ENCODE peak calls at places on chromosome X, in four cellular contexts. One of them, this sample, is unnamed.

GRCh38 chrX:72124540-72125201 is 7.0 kb downstream of the RTL5 start:
- DNase-seq in WTC11: no peak
- DNase-seq in HepG2: no peak
- DNase-seq in K562: no peak
- DNase-seq in this sample: no peak

GRCh38 chrX:71178908-71179307 is 34.3 kb downstream of the NLGN3 start:
- DNase-seq in K562: peak
- DNase-seq in WTC11: peak
- DNase-seq in HepG2: peak
- DNase-seq in this sample: peak

GRCh38 chrX:40952855-40953254 is 132.4 kb upstream of the USP9X start:
- DNase-seq in WTC11: no peak
- DNase-seq in K562: no peak
- DNase-seq in HepG2: no peak
- DNase-seq in this sample: no peak

GRCh38 chrX:135094726-135095125 is 25.6 kb downstream of the ETDB start:
- DNase-seq in HepG2: no peak
- DNase-seq in K562: no peak
- DNase-seq in WTC11: no peak
- DNase-seq in this sample: no peak

GRCh38 chrX:119729408-119730201 is 28.8 kb upstream of the SOWAHD start:
- DNase-seq in K562: peak
- DNase-seq in HepG2: peak
- DNase-seq in WTC11: peak
- DNase-seq in this sample: peak

GRCh38 chrX:19515615-19516105 is 352 bp upstream of the MAP3K15 start:
- DNase-seq in WTC11: peak
- DNase-seq in K562: no peak
- DNase-seq in HepG2: no peak
- DNase-seq in this sample: peak

GRCh38 chrX:11214346-11215190 is 78.6 kb upstream of the AMELX start:
- DNase-seq in WTC11: no peak
- DNase-seq in K562: no peak
- DNase-seq in HepG2: no peak
- DNase-seq in this sample: no peak

GRCh38 chrX:123835661-123836371 is 24.0 kb upstream of the XIAP start:
- DNase-seq in HepG2: no peak
- DNase-seq in WTC11: no peak
- DNase-seq in K562: no peak
- DNase-seq in this sample: peak

DNA sequence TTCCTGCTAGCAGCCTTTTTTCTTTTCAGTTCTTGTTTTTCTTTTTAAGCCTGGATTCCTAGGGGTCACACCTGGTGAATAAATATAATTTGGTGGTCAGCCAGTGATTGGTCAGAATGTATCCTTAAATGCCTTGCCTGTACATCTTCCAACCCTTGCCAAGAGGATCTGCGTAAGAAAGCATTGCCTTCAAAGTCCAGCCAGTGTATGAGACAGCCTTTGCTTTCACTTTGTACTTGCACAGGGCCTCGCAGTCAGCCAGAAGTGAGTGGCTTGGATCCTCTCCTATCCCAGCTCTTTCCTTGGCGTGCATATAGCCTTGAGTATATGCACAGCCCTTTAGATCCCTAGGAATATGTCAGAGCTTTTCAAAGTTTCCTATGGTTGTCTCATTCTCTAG is 22.2 kb downstream of the KANTR start:
- DNase-seq in K562: no peak
- DNase-seq in HepG2: no peak
- DNase-seq in WTC11: no peak
- DNase-seq in this sample: no peak
- TF ChIP-seq NR3C1 in K562: no peak
- TF ChIP-seq NR3C1 in HepG2: no peak
- TF ChIP-seq NR3C1 in WTC11: no peak
- TF ChIP-seq NR3C1 in this sample: no peak

DNA sequence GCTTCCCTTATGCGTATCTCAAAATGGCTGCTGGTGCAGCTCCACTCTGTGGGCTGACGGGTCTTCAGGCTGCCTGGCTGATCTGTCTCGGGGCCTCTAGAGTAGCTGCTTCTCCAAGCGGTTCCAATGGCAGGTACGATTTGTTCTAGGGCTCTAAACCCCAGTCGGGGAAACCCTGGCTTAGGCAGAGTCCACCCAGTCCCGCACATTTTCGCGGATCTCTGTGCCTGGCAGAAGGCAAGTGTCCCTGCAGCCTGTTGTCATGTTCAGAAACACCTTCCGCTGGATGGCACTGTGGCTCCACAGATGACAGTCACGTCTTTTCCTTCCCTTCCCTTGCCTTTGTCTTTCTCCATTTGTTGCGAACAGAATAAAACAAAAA is 54.4 kb downstream of the NBDY start:
- DNase-seq in WTC11: peak
- DNase-seq in K562: no peak
- DNase-seq in HepG2: no peak
- DNase-seq in this sample: no peak
- TF ChIP-seq NR3C1 in WTC11: no peak
- TF ChIP-seq NR3C1 in K562: no peak
- TF ChIP-seq NR3C1 in HepG2: no peak
- TF ChIP-seq NR3C1 in this sample: no peak

GRCh38 chrX:39854772-39855747 is 242.7 kb downstream of the BCOR start:
- DNase-seq in K562: peak
- DNase-seq in HepG2: no peak
- DNase-seq in WTC11: no peak
- DNase-seq in this sample: no peak

GRCh38 chrX:39857780-39858179 is 240.0 kb downstream of the BCOR start:
- DNase-seq in K562: peak
- DNase-seq in WTC11: no peak
- DNase-seq in HepG2: no peak
- DNase-seq in this sample: no peak

GRCh38 chrX:39853417-39853816 is 244.3 kb downstream of the BCOR start:
- DNase-seq in K562: no peak
- DNase-seq in WTC11: no peak
- DNase-seq in HepG2: no peak
- DNase-seq in this sample: no peak

GRCh38 chrX:39856472-39857121 is 241.2 kb downstream of the BCOR start:
- DNase-seq in WTC11: no peak
- DNase-seq in HepG2: no peak
- DNase-seq in K562: no peak
- DNase-seq in this sample: no peak

GRCh38 chrX:39855748-39856129 is 242.0 kb downstream of the BCOR start:
- DNase-seq in K562: peak
- DNase-seq in WTC11: no peak
- DNase-seq in HepG2: no peak
- DNase-seq in this sample: peak
- TF ChIP-seq NR3C1 in K562: no peak
- TF ChIP-seq NR3C1 in WTC11: no peak
- TF ChIP-seq NR3C1 in HepG2: no peak
- TF ChIP-seq NR3C1 in this sample: no peak

DNA sequence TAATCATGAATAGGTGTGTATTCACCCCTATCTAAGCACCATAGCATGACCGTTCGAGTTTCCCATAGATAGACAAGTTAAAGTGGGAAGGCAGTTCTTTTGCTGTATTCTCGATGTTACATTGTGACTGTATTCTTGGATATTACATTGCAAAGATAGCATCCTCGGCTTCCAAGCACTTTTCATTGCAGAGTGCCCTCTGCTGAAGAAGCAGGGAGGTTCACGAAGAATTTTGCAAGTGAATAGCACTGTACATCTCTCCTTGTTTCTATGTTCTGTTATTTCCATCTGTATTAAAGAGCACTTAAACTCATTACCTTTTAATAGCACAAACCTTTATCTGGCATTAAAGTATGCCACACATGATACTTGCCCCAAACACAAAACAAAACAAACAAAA is 426.7 kb upstream of the ARX start:
- DNase-seq in K562: no peak
- DNase-seq in WTC11: no peak
- DNase-seq in HepG2: no peak
- DNase-seq in this sample: no peak
- TF ChIP-seq NR3C1 in K562: no peak
- TF ChIP-seq NR3C1 in WTC11: no peak
- TF ChIP-seq NR3C1 in HepG2: no peak
- TF ChIP-seq NR3C1 in this sample: no peak

GRCh38 chrX:30153881-30154260 is 61.5 kb upstream of the MAGEB2 start:
- DNase-seq in HepG2: no peak
- DNase-seq in K562: no peak
- DNase-seq in WTC11: no peak
- DNase-seq in this sample: no peak
- TF ChIP-seq NR3C1 in HepG2: no peak
- TF ChIP-seq NR3C1 in K562: no peak
- TF ChIP-seq NR3C1 in WTC11: no peak
- TF ChIP-seq NR3C1 in this sample: no peak

This sample was measured in A549.